ENCODE peak calls at places on chromosome 9, in four cellular contexts. One of them, this sample, is unnamed.

GRCh38 chr9:24413651-24414050 is 132.0 kb downstream of the IZUMO3 start:
- DNase-seq in fibroblast of lung: peak
- DNase-seq in MM.1S: no peak
- DNase-seq in H9: no peak
- DNase-seq in this sample: no peak

GRCh38 chr9:130234340-130235260 is 31.0 kb upstream of the HMCN2 start:
- DNase-seq in MM.1S: no peak
- DNase-seq in H9: no peak
- DNase-seq in fibroblast of lung: peak
- DNase-seq in this sample: no peak

GRCh38 chr9:104872959-104873850 is 54.8 kb downstream of the ABCA1 start:
- DNase-seq in fibroblast of lung: peak
- DNase-seq in H9: no peak
- DNase-seq in MM.1S: no peak
- DNase-seq in this sample: no peak

GRCh38 chr9:8430945-8431344 is 631.4 kb upstream of the DMAC1 start:
- DNase-seq in MM.1S: no peak
- DNase-seq in H9: no peak
- DNase-seq in fibroblast of lung: no peak
- DNase-seq in this sample: no peak

GRCh38 chr9:14303526-14303925 is 10.4 kb downstream of the NFIB start:
- DNase-seq in H9: no peak
- DNase-seq in MM.1S: no peak
- DNase-seq in fibroblast of lung: no peak
- DNase-seq in this sample: no peak

GRCh38 chr9:117547321-117547720 is 132.5 kb upstream of the ASTN2 start:
- DNase-seq in H9: no peak
- DNase-seq in fibroblast of lung: no peak
- DNase-seq in MM.1S: no peak
- DNase-seq in this sample: no peak

GRCh38 chr9:111067472-111067871 is 29.2 kb upstream of the LPAR1 start:
- DNase-seq in fibroblast of lung: no peak
- DNase-seq in H9: no peak
- DNase-seq in MM.1S: no peak
- DNase-seq in this sample: no peak

GRCh38 chr9:111662851-111663823 is 1.7 kb downstream of the GNG10 start:
- DNase-seq in fibroblast of lung: no peak
- DNase-seq in H9: peak
- DNase-seq in MM.1S: no peak
- DNase-seq in this sample: no peak

GRCh38 chr9:120538339-120538738 is 41.6 kb downstream of the CDK5RAP2 start:
- DNase-seq in MM.1S: no peak
- DNase-seq in H9: no peak
- DNase-seq in fibroblast of lung: no peak
- DNase-seq in this sample: no peak

GRCh38 chr9:93361995-93362394 is 89.5 kb upstream of the FAM120A start:
- DNase-seq in fibroblast of lung: no peak
- DNase-seq in MM.1S: no peak
- DNase-seq in H9: no peak
- DNase-seq in this sample: no peak

GRCh38 chr9:98002808-98003207 is 19.7 kb downstream of the ANP32B start:
- DNase-seq in H9: no peak
- DNase-seq in fibroblast of lung: no peak
- DNase-seq in MM.1S: no peak
- DNase-seq in this sample: no peak

GRCh38 chr9:6869081-6869948 is 111.5 kb downstream of the KDM4C start:
- DNase-seq in H9: peak
- DNase-seq in fibroblast of lung: no peak
- DNase-seq in MM.1S: no peak
- DNase-seq in this sample: no peak

GRCh38 chr9:35972093-35972492 is 14.1 kb upstream of the OR2S2 start:
- DNase-seq in H9: peak
- DNase-seq in MM.1S: no peak
- DNase-seq in fibroblast of lung: peak
- DNase-seq in this sample: no peak

GRCh38 chr9:3783156-3783555 is 257.4 kb upstream of the RFX3 start:
- DNase-seq in fibroblast of lung: no peak
- DNase-seq in H9: no peak
- DNase-seq in MM.1S: no peak
- DNase-seq in this sample: no peak

GRCh38 chr9:4490705-4491620 is 695 bp downstream of the SLC1A1 start:
- DNase-seq in fibroblast of lung: no peak
- DNase-seq in H9: no peak
- DNase-seq in MM.1S: no peak
- DNase-seq in this sample: peak

GRCh38 chr9:27865031-27865438 is 291.8 kb upstream of the C9orf72 start:
- DNase-seq in fibroblast of lung: peak
- DNase-seq in MM.1S: no peak
- DNase-seq in H9: no peak
- DNase-seq in this sample: no peak

GRCh38 chr9:91930475-91930874 is 19.6 kb downstream of the ROR2 start:
- DNase-seq in H9: no peak
- DNase-seq in fibroblast of lung: peak
- DNase-seq in MM.1S: no peak
- DNase-seq in this sample: no peak

GRCh38 chr9:135608999-135609317 is 30.4 kb downstream of the GLT6D1 start:
- DNase-seq in MM.1S: no peak
- DNase-seq in fibroblast of lung: no peak
- DNase-seq in H9: no peak
- DNase-seq in this sample: no peak

GRCh38 chr9:136007906-136008692 is 46.9 kb upstream of the UBAC1 start:
- DNase-seq in MM.1S: no peak
- DNase-seq in H9: no peak
- DNase-seq in fibroblast of lung: peak
- DNase-seq in this sample: no peak

GRCh38 chr9:37784640-37785483 is at the start of gene EXOSC3:
- DNase-seq in H9: peak
- DNase-seq in fibroblast of lung: peak
- DNase-seq in MM.1S: peak
- DNase-seq in this sample: peak
- TF ChIP-seq CTCF in H9: no peak
- TF ChIP-seq CTCF in fibroblast of lung: no peak
- TF ChIP-seq CTCF in MM.1S: no peak
- TF ChIP-seq CTCF in this sample: no peak

DNA sequence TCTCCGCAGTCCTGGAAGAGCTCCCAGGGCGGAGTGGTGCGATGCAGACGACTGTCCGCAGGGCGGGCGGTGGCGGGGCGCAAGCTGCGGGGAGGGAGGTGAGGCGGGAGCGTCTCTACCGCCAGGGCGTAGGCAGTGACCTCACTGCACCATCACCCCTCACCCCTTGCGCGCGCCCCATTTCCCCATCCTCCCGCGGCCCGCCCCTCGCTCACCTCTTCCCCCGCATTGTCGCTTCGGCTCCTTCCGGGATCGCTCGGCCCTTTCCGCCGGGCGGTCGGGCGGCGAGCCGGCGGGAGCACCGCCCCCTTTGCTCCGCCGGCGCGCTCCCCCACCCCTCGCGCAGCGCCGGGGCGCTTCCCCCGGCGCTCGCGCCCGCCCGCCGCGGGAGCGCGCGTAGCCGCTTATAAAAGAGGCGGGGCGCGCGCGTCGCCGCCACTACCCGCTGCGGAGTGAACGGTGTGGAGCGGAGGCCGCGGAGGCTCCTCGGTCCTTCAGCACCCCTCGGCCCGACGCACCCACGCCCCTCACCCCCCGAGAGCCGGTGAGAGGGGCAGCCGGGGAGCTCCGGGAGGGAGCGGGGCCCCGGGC is at the start of gene SPTAN1:
- DNase-seq in H9: peak
- DNase-seq in MM.1S: peak
- DNase-seq in fibroblast of lung: peak
- DNase-seq in this sample: peak
- TF ChIP-seq CTCF in H9: no peak
- TF ChIP-seq CTCF in MM.1S: no peak
- TF ChIP-seq CTCF in fibroblast of lung: no peak
- TF ChIP-seq CTCF in this sample: no peak

DNA sequence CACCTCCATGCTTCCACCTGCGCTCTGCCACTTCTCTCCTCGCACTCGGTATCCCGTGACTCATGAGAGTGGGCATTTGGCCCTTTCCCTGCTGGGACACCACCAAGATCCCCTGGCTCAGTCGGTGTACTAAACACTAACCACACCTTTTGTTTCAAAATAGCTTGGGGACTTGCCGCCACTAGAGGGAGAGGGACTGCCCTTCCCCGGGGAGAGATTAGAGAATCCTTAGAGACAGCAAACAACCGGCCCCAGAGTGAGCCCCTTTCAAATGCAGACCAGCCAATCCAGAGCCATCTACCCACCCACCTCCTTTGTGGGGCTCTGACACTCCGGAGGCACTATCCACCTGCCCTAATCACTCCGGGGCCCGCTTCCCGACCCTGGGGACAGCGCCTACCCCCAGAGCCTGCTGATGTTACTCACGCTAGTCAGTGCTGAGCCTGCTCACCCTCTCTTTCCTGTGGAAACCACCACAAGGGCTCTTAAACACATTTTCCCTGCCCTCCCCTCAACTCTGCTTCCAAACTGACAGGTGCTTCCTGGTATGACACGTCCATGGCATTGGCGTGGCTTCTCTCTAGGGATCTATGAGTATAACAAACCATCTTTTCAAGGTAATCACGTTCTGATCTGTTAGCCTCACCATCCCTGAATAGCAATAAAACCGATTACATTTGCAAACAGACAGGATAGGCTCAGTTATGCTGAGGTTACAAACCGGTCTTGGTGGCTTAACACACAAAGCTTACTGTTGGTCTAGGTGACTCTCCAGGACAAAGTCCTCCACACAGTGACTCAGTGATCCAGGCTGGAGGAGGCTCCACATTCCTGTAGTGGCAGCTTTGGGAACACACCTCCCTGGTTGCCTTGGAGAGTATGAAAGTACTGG is 180.1 kb upstream of the MVB12B start:
- DNase-seq in fibroblast of lung: no peak
- DNase-seq in H9: peak
- DNase-seq in MM.1S: no peak
- DNase-seq in this sample: peak
- TF ChIP-seq CTCF in fibroblast of lung: peak
- TF ChIP-seq CTCF in H9: peak
- TF ChIP-seq CTCF in MM.1S: peak
- TF ChIP-seq CTCF in this sample: peak

GRCh38 chr9:34374905-34375552 is 1.7 kb downstream of the MYORG start:
- DNase-seq in fibroblast of lung: no peak
- DNase-seq in H9: peak
- DNase-seq in MM.1S: no peak
- DNase-seq in this sample: no peak

GRCh38 chr9:34374339-34374738 is 2.4 kb downstream of the MYORG start:
- DNase-seq in fibroblast of lung: no peak
- DNase-seq in H9: no peak
- DNase-seq in MM.1S: no peak
- DNase-seq in this sample: no peak

GRCh38 chr9:34376596-34377401 is at the start of gene MYORG:
- DNase-seq in MM.1S: peak
- DNase-seq in fibroblast of lung: peak
- DNase-seq in H9: peak
- DNase-seq in this sample: peak

GRCh38 chr9:34377402-34377741 is 674 bp upstream of the MYORG start:
- DNase-seq in H9: no peak
- DNase-seq in fibroblast of lung: no peak
- DNase-seq in MM.1S: no peak
- DNase-seq in this sample: no peak

DNA sequence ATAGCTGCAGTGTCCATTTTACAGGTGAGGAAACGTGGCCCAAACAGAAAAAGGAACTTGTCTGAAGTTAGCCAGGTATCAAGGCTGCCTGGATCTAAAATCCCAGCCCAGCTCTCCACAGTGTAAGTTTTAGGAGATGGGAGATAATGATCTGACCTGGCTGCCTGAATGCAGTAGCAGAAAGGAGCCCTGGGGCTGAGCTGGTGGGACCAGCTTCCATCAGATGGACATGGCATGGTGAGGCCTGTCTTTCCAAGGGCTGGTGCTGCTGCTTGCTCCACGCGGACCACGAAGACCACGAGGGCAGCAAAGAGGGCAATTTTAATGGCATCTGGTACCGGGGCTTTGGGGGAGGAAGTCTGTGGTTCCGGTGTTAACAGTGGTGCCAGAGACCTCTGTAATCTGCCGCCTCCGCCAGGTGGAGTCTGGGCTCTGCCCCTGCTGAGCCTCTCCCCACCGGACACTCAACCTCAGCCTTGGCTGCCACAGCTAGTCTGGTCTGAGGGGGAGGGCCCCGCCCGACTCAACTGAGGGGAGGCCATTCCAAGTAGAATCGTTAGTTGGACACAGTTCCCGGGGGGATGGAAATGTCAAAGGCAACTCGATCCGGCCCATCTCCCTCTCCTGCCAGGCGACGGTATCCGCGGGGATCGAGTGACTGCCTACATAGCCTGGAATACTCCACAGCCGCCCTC is 650 bp downstream of the MYORG start:
- DNase-seq in fibroblast of lung: peak
- DNase-seq in H9: peak
- DNase-seq in MM.1S: peak
- DNase-seq in this sample: peak
- TF ChIP-seq CTCF in fibroblast of lung: no peak
- TF ChIP-seq CTCF in H9: peak
- TF ChIP-seq CTCF in MM.1S: peak
- TF ChIP-seq CTCF in this sample: peak

DNA sequence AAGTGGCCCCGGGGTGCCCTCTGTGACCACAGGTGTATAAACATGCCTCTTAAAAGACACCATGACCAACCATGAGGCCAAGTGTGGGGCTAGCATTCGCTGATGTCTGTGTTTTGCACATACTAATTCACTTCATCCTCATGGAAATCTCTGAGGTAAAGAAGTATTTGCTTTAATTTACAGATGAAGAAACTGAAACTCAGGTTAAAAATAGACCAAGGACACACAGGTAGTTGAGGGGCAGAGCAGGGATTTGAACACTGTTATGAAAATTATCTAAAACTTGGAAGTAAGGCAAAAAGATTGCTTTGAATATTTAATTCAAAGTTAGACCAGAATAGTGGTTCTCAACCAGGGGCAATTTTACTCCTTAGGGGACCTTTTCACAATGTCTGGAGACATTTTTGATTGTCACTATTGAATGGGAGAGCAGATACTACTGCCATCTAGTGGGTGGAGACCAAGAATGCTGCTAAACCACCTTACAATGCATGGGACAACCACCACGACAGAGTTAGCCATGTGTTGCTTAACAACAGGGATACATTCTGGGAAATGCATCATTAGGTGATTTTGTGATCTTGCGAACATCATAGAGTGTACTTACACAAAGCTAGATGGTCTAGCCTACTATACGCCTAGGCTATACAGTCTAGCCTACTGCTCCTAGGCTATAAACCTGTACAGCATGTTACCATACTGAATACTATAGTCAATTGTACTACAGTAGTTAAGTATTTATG is 8.0 kb upstream of the FXN start:
- DNase-seq in fibroblast of lung: peak
- DNase-seq in H9: peak
- DNase-seq in MM.1S: peak
- DNase-seq in this sample: peak
- TF ChIP-seq CTCF in fibroblast of lung: peak
- TF ChIP-seq CTCF in H9: peak
- TF ChIP-seq CTCF in MM.1S: peak
- TF ChIP-seq CTCF in this sample: peak

GRCh38 chr9:80285325-80285724 is 713.6 kb downstream of the TLE4 start:
- DNase-seq in MM.1S: no peak
- DNase-seq in H9: no peak
- DNase-seq in fibroblast of lung: peak
- DNase-seq in this sample: no peak
- TF ChIP-seq CTCF in MM.1S: no peak
- TF ChIP-seq CTCF in H9: peak
- TF ChIP-seq CTCF in fibroblast of lung: peak
- TF ChIP-seq CTCF in this sample: no peak

GRCh38 chr9:134419684-134420076 is 93.4 kb downstream of the RXRA start:
- DNase-seq in fibroblast of lung: no peak
- DNase-seq in H9: peak
- DNase-seq in MM.1S: no peak
- DNase-seq in this sample: no peak
- TF ChIP-seq CTCF in fibroblast of lung: peak
- TF ChIP-seq CTCF in H9: peak
- TF ChIP-seq CTCF in MM.1S: peak
- TF ChIP-seq CTCF in this sample: peak

This sample was measured in GM12865.